ENCODE peak calls at places on chromosomes 12 and 14, in five cellular contexts. Y is heart right ventricle, G is ovary, Q is A549, Z is fibroblast of the aortic adventitia. I is an unnamed sample.

GRCh38 chr12:92292016-92292415 is 146.4 kb upstream of the BTG1 start:
- DNase-seq in Q (no peak), G (no peak), Z (no peak), Y (no peak), I (no peak)

GRCh38 chr12:30880061-30880460 is 46.5 kb upstream of the TSPAN11 start:
- DNase-seq in Y (no peak), Q (no peak), Z (peak; percentile 8), G (no peak), I (peak; percentile 10)

GRCh38 chr14:31484754-31485153 is 3.1 kb downstream of the GPR33 start:
- DNase-seq in Q (no peak), Y (no peak), G (no peak), Z (no peak), I (no peak)

GRCh38 chr14:64464695-64465094 is 604 bp upstream of the AKAP5 start:
- DNase-seq in Z (no peak), Y (no peak), Q (no peak), G (no peak), I (no peak)

GRCh38 chr12:23493690-23494101 is 455.8 kb downstream of the SOX5 start:
- DNase-seq in Q (no peak), Z (no peak), Y (no peak), G (no peak), I (no peak)

GRCh38 chr12:6631549-6631961 is 4.2 kb downstream of the LPAR5 start:
- DNase-seq in G (no peak), Q (no peak), Z (no peak), Y (no peak), I (no peak)

GRCh38 chr12:92942905-92943304 is 13.8 kb upstream of the EEA1 start:
- DNase-seq in G (no peak), Q (no peak), Y (no peak), Z (peak; percentile 97), I (peak; percentile 36)

GRCh38 chr14:101035466-101036225 is 132.1 kb upstream of the RTL1 start:
- DNase-seq in G (peak; percentile 18), Z (no peak), Y (no peak), Q (no peak), I (no peak)

GRCh38 chr12:20268771-20269170 is 99.6 kb upstream of the PDE3A start:
- DNase-seq in Z (no peak), Q (no peak), Y (no peak), G (no peak), I (no peak)

GRCh38 chr12:100867639-100868393 is 73.2 kb downstream of the ANO4 start:
- DNase-seq in Y (no peak), G (no peak), Z (no peak), Q (no peak), I (no peak)

GRCh38 chr12:132197581-132198281 is 53.5 kb downstream of the NOC4L start:
- DNase-seq in G (no peak), Y (peak; percentile 35), Z (peak; percentile 16), Q (no peak), I (no peak)

GRCh38 chr12:112097641-112098040 is 10.9 kb downstream of the NAA25 start:
- DNase-seq in G (no peak), Q (no peak), Z (no peak), Y (no peak), I (no peak)

GRCh38 chr14:85333313-85333712 is 196.6 kb upstream of the FLRT2 start:
- DNase-seq in G (no peak), Z (peak; percentile 62), Y (no peak), Q (no peak), I (peak; percentile 84)

GRCh38 chr14:20697273-20698017 is 8.9 kb downstream of the ANG start:
- DNase-seq in Q (peak; percentile 67), Y (peak; percentile 48), G (peak; percentile 49), Z (peak; percentile 78), I (peak; percentile 65)

GRCh38 chr12:3123729-3124128 is 46.5 kb downstream of the TSPAN9 start:
- DNase-seq in Y (no peak), Q (no peak), G (no peak), Z (no peak), I (peak; percentile 39)

GRCh38 chr12:42482086-42482819 is 107.3 kb downstream of the PRICKLE1 start:
- DNase-seq in Y (peak; percentile 80), G (peak; percentile 77), Z (peak; percentile 75), Q (no peak), I (peak; percentile 38)

GRCh38 chr12:1590083-1590979 is 4.0 kb downstream of the FBXL14 start:
- DNase-seq in Z (peak; percentile 97), G (peak; percentile 59), Q (no peak), Y (peak; percentile 25), I (no peak)

GRCh38 chr12:89863332-89863938 is 154.8 kb upstream of the ATP2B1 start:
- DNase-seq in G (no peak), Z (no peak), Q (no peak), Y (no peak), I (no peak)

GRCh38 chr14:66043921-66044320 is 442.2 kb upstream of the CCDC196 start:
- DNase-seq in Z (peak; percentile 58), Y (no peak), G (no peak), Q (no peak), I (peak; percentile 2)

GRCh38 chr12:106804668-106805067 is 30.2 kb downstream of the RIC8B start:
- DNase-seq in Q (no peak), G (no peak), Y (no peak), Z (no peak), I (no peak)

GRCh38 chr12:12405882-12406281 is 49.0 kb downstream of the BORCS5 start:
- DNase-seq in Q (peak; percentile 28), Y (no peak), Z (peak; percentile 20), G (no peak), I (no peak)

GRCh38 chr12:27142102-27142721 is 59.8 kb upstream of the C12orf71 start:
- DNase-seq in Q (peak; percentile 73), Z (peak; percentile 93), G (peak; percentile 42), Y (peak; percentile 80), I (peak; percentile 68)

GRCh38 chr12:124828264-124829007 is 35.2 kb downstream of the SCARB1 start:
- DNase-seq in Z (no peak), Y (no peak), Q (peak; percentile 95), G (peak; percentile 66), I (peak; percentile 77)

GRCh38 chr14:23640524-23641141 is 4.5 kb downstream of the DHRS2 start:
- DNase-seq in Z (peak; percentile 35), G (peak; percentile 92), Y (no peak), Q (no peak), I (peak; percentile 85)

GRCh38 chr14:54148251-54148650 is 191.6 kb upstream of the BMP4 start:
- DNase-seq in Q (no peak), G (no peak), Z (peak; percentile 62), Y (no peak), I (no peak)

GRCh38 chr14:31154956-31155355 is 52.6 kb downstream of the HECTD1 start:
- DNase-seq in Y (no peak), G (no peak), Q (no peak), Z (peak; percentile 46), I (no peak)

GRCh38 chr12:111041091-111041490 is 120.7 kb upstream of the MYL2 start:
- DNase-seq in G (no peak), Z (no peak), Y (no peak), Q (no peak), I (no peak)

GRCh38 chr12:70983692-70984091 is 63.2 kb upstream of the PTPRR start:
- DNase-seq in Y (no peak), Z (peak; percentile 41), Q (no peak), G (no peak), I (no peak)

GRCh38 chr12:54749191-54749818 is 101.1 kb upstream of the DCD start:
- DNase-seq in G (no peak), Z (peak; percentile 71), Q (peak; percentile 43), Y (peak; percentile 25), I (peak; percentile 20)

GRCh38 chr12:12704593-12705230 is 8.7 kb upstream of the GPR19 start:
- DNase-seq in Z (peak; percentile 97), Q (peak; percentile 87), G (peak; percentile 64), Y (peak; percentile 63), I (peak; percentile 88)

GRCh38 chr12:47867496-47867941 is 37.3 kb downstream of the VDR start:
- DNase-seq in Q (no peak), Y (no peak), G (no peak), Z (peak; percentile 82), I (peak; percentile 89)

GRCh38 chr12:65565601-65566560 is 258.4 kb upstream of the HMGA2 start:
- DNase-seq in Q (no peak), Z (peak; percentile 97), Y (no peak), G (no peak), I (peak; percentile 91)

GRCh38 chr14:65280653-65281052 is 131.9 kb upstream of the FUT8 start:
- DNase-seq in Q (no peak), Y (no peak), Z (no peak), G (no peak), I (no peak)

GRCh38 chr14:29035129-29035528 is 268.5 kb downstream of the FOXG1 start:
- DNase-seq in G (no peak), Z (peak; percentile 34), Y (no peak), Q (no peak), I (no peak)

GRCh38 chr12:80053048-80053790 is 46.1 kb upstream of the OTOGL start:
- DNase-seq in Y (peak; percentile 65), Q (no peak), G (peak; percentile 50), Z (peak; percentile 95), I (peak; percentile 95)

GRCh38 chr12:104630230-104630670 is 173.5 kb downstream of the CHST11 start:
- DNase-seq in Z (no peak), Y (no peak), Q (no peak), G (no peak), I (no peak)

GRCh38 chr12:119772431-119772830 is 104.5 kb downstream of the PRKAB1 start:
- DNase-seq in G (no peak), Q (no peak), Z (no peak), Y (no peak), I (peak; percentile 61)

DNA sequence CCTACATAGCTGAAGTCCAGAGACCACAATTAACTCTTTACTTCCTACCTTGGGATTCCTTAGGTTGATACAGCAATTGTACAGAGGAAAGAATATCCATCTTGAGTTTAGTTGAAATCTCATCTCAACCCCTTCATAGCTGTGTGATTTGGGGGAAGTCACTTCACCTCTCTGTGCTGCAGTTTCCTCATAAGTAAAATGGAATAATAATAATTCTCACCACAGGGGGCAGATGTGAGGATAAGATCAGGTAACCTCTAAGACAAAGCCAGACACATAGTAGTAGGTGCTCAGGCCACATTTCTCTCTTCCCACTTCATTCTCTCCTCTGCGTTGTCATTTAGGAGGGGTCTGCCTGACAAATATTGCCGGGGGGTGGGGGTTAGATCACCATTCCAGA is 6.7 kb downstream of the FOXN4 start:
- DNase-seq in Q (peak; percentile 46), Z (no peak), G (no peak), Y (no peak), I (no peak)
- TF ChIP-seq CTCF in Q (no peak), Z (no peak), G (no peak), Y (no peak), I (no peak)

GRCh38 chr12:121812320-121812871 is 8.6 kb downstream of the SETD1B start:
- DNase-seq in Z (peak; percentile 79), Q (peak; percentile 92), G (peak; percentile 83), Y (no peak), I (peak; percentile 87)
- H3K4me3 ChIP-seq in Z (peak overlapping the region; percentile 81), Q (peak overlapping the region; percentile 53), G (peak overlapping the region; percentile 46), Y (peak overlapping the region; percentile 55), I (peak overlapping the region; percentile 59)

GRCh38 chr12:113273053-113273725 is 51.9 kb downstream of the TPCN1 start:
- DNase-seq in Z (no peak), Q (no peak), Y (no peak), G (peak; percentile 39), I (peak; percentile 39)
- TF ChIP-seq CTCF in Z (no peak), Q (no peak), Y (no peak), G (no peak), I (no peak)

GRCh38 chr14:21729703-21730212 is 56.1 kb upstream of the OR4E1 start:
- DNase-seq in G (no peak), Q (no peak), Z (no peak), Y (no peak), I (no peak)
- H3K4me3 ChIP-seq in G (no peak overlapping the region), Q (no peak overlapping the region), Z (no peak overlapping the region), Y (no peak overlapping the region), I (no peak overlapping the region)

GRCh38 chr14:105200074-105200473 is 19.0 kb upstream of the NUDT14 start:
- DNase-seq in Q (no peak), Y (no peak), G (no peak), Z (no peak), I (no peak)
- TF ChIP-seq CTCF in Q (no peak), Y (no peak), G (no peak), Z (no peak), I (no peak)